ENCODE peak calls at places on chromosome 5, in nine cellular contexts. G is psoas muscle, I is astrocyte of the spinal cord, L is omental fat pad, H is heart left ventricle, N is IMR-90, Y is RWPE1, V is fibroblast of lung, P is WERI-Rb-1. J is an unnamed sample.

GRCh38 chr5:157918811-157919742 is 60.1 kb upstream of the CLINT1 start:
- DNase-seq in G (no peak), H (no peak), P (no peak), V (no peak), I (no peak), Y (no peak), N (no peak), L (no peak), J (no peak)

GRCh38 chr5:139430015-139430414 is 9.3 kb downstream of the DNAJC18 start:
- DNase-seq in P (no peak), G (no peak), Y (no peak), N (no peak), H (no peak), V (no peak), L (no peak), I (no peak), J (no peak)

GRCh38 chr5:168135897-168136296 is 155.5 kb upstream of the WWC1 start:
- DNase-seq in P (no peak), I (no peak), H (no peak), V (peak), N (no peak), Y (no peak), L (no peak), G (no peak), J (no peak)

GRCh38 chr5:173515526-173515925 is 100.9 kb downstream of the BOD1 start:
- DNase-seq in N (peak), L (no peak), G (no peak), H (no peak), V (peak), I (no peak), P (no peak), Y (peak), J (no peak)

GRCh38 chr5:137923856-137924255 is 34.6 kb downstream of the PKD2L2 start:
- DNase-seq in P (no peak), Y (no peak), V (peak), L (no peak), N (peak), G (no peak), H (no peak), I (peak), J (no peak)

GRCh38 chr5:35230043-35230611 is at the start of gene PRLR:
- DNase-seq in N (peak), Y (peak), I (peak), G (peak), P (no peak), H (peak), L (no peak), V (peak), J (no peak)

GRCh38 chr5:168822745-168823281 is 243.6 kb upstream of the PANK3 start:
- DNase-seq in N (peak), I (no peak), V (no peak), Y (no peak), P (no peak), L (no peak), H (no peak), G (no peak), J (no peak)

GRCh38 chr5:170338272-170338671 is 40.7 kb upstream of the LCP2 start:
- DNase-seq in I (no peak), L (no peak), Y (no peak), H (no peak), N (no peak), V (no peak), G (no peak), P (no peak), J (no peak)

GRCh38 chr5:32044904-32045303 is 129.2 kb downstream of the GOLPH3 start:
- DNase-seq in V (peak), N (peak), I (peak), P (no peak), H (no peak), L (no peak), Y (peak), G (no peak), J (no peak)

GRCh38 chr5:93915142-93915553 is 173.7 kb upstream of the POU5F2 start:
- DNase-seq in Y (no peak), V (peak), P (no peak), G (no peak), N (peak), H (no peak), L (no peak), I (peak), J (no peak)

GRCh38 chr5:3331819-3332218 is 263.8 kb upstream of the IRX1 start:
- DNase-seq in H (no peak), P (no peak), Y (no peak), N (no peak), L (no peak), V (no peak), G (no peak), I (no peak), J (peak)

GRCh38 chr5:144189800-144190429 is 19.2 kb downstream of the KCTD16 start:
- DNase-seq in G (no peak), N (peak), P (no peak), Y (peak), L (no peak), H (no peak), V (peak), I (peak), J (no peak)

GRCh38 chr5:38497946-38498345 is 58.5 kb downstream of the LIFR start:
- DNase-seq in N (peak), G (no peak), Y (no peak), P (peak), H (no peak), I (peak), L (no peak), V (peak), J (no peak)

GRCh38 chr5:74432240-74432639 is 208.3 kb downstream of the ENC1 start:
- DNase-seq in N (no peak), H (no peak), G (no peak), L (no peak), P (no peak), I (no peak), V (no peak), Y (no peak), J (no peak)

DNA sequence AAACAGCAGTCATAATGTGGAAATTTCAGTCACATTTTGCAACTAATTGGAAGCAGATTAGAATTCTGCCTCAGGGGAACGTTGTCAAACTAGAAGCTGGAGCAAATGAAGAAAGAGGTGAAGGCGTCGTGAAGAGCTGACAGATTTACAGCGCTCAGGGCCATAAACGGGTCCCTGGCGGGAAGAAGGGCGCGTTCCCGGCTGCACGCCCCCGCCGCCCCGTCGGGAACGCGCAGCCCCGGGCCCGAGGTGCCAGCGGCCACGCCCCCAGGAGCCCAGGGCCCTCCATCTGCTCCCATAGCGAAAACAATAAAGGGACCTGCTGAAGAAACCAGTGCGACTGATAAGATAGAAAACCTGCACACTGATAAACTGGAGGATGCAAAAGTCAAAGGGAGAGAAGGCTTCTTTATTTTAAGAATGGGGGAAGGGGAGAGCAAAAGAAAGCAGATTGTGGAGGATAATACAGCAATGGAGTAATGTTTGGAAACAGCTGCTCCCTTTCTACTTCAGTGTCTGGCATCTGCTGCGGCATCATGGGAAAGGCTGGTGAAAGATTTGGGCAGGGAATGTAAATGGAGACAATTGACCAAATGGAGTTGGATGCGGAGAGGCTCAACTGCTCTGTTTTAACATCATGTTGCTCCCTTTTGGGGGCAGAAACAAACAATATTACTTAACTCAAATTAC is 11.1 kb downstream of the ZNF608 start:
- DNase-seq in H (no peak), Y (no peak), V (peak), P (peak), N (no peak), I (no peak), L (no peak), G (peak), J (no peak)
- TF ChIP-seq CTCF in H (no peak), Y (no peak), V (no peak), P (no peak), N (no peak), I (no peak), L (no peak), G (no peak), J (no peak)

GRCh38 chr5:1642621-1643061 is 118.9 kb upstream of the LPCAT1 start:
- DNase-seq in V (no peak), N (no peak), I (no peak), Y (no peak), H (no peak), G (peak), L (no peak), P (no peak), J (peak)

GRCh38 chr5:1641041-1641440 is 117.3 kb upstream of the LPCAT1 start:
- DNase-seq in H (no peak), I (no peak), Y (no peak), V (no peak), L (no peak), P (no peak), G (peak), N (no peak), J (no peak)

GRCh38 chr5:1640276-1640898 is 116.6 kb upstream of the LPCAT1 start:
- DNase-seq in N (no peak), V (no peak), L (no peak), I (no peak), P (no peak), Y (no peak), G (peak), H (no peak), J (peak)

GRCh38 chr5:1642221-1642620 is 118.5 kb upstream of the LPCAT1 start:
- DNase-seq in N (no peak), L (no peak), H (no peak), I (no peak), V (no peak), G (peak), P (no peak), Y (no peak), J (no peak)

GRCh38 chr5:1641560-1642166 is 117.9 kb upstream of the LPCAT1 start:
- DNase-seq in N (peak), V (peak), I (peak), P (peak), G (peak), H (peak), L (peak), Y (peak), J (no peak)
- TF ChIP-seq CTCF in N (peak), V (peak), I (peak), P (peak), G (peak), H (peak), L (peak), Y (peak), J (peak)

GRCh38 chr5:61151893-61152292 is 10.4 kb downstream of the SMIM15 start:
- DNase-seq in Y (no peak), N (no peak), I (no peak), L (no peak), V (no peak), P (no peak), H (no peak), G (no peak), J (no peak)
- TF ChIP-seq CTCF in Y (no peak), N (no peak), I (no peak), L (no peak), V (no peak), P (no peak), H (no peak), G (no peak), J (no peak)

DNA sequence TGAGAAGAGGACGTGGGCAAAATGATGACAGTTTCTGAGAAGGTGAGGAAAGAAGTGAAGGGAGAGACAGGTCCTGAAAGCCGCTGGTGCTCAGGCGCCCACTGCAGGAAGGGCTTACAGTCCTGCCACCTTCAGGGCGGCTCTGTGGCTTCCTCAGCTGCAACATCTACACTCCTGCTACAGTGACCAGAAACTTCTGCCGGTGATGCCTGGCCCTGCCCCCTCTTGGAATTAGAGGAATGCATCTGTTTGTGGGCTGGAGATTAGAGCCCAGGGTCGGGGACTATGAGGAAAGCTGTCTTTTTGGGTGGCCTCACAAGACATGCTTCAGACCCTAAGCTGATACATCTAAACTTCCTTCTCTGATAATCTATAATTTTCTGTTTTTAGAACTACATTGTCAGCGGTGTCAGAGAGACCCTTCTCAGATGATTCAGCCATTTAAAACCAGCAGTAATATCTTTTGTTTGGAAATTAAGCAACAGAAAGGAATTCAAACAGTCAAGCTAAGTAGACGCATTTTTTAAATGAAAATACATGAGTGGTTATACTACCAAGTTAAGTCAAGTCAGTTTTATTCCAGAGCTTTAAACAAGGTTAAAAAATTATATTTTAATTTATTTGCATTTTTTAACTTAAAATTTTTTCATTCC is 30.4 kb downstream of the PRDM6 start:
- DNase-seq in V (peak), N (peak), P (peak), Y (peak), L (no peak), G (no peak), H (no peak), I (peak), J (no peak)
- TF ChIP-seq CTCF in V (no peak), N (peak), P (peak), Y (no peak), L (no peak), G (no peak), H (no peak), I (peak), J (peak)